ENCODE peak calls at places on chromosome 15, in five cellular contexts. A is smooth muscle cell of the brain vasculature; J is head of caudate nucleus; C is activated CD4-positive, alpha-beta T cell treated with anti-CD3 and anti-CD28 coated beads, Interleukin-2, amount 10 ng/mL, durations not matched to agents 7 days and 5 days; W is NCI-H1417. D is an unnamed sample.

GRCh38 chr15:100060276-100060926 is 281.4 kb downstream of the ADAMTS17 start:
- DNase-seq in A (no peak), J (no peak), C (no peak), W (no peak), D (peak; percentile 19)

GRCh38 chr15:63473007-63473748 is 31.2 kb upstream of the USP3 start:
- DNase-seq in A (no peak), J (no peak), C (peak; percentile 39), W (no peak), D (peak; percentile 69)

GRCh38 chr15:59247364-59247763 is 40.7 kb downstream of the LDHAL6B start:
- DNase-seq in A (peak; percentile 40), J (peak; percentile 73), C (peak; percentile 75), W (peak; percentile 56), D (peak; percentile 34)

GRCh38 chr15:91099616-91100560 is at the start of gene SV2B:
- DNase-seq in A (no peak), J (peak; percentile 76), C (peak; percentile 55), W (peak; percentile 87), D (peak; percentile 61)

GRCh38 chr15:63387741-63388468 is 6.3 kb upstream of the CA12 start:
- DNase-seq in A (no peak), J (no peak), C (no peak), W (no peak), D (no peak)

GRCh38 chr15:41564960-41565502 is 6.0 kb downstream of the TYRO3 start:
- DNase-seq in A (no peak), J (no peak), C (no peak), W (no peak), D (no peak)

GRCh38 chr15:64690578-64691296 is 84.7 kb downstream of the RBPMS2 start:
- DNase-seq in A (no peak), J (no peak), C (no peak), W (no peak), D (no peak)

GRCh38 chr15:97683816-97684215 is 276.7 kb upstream of the ARRDC4 start:
- DNase-seq in A (no peak), J (no peak), C (no peak), W (no peak), D (no peak)

GRCh38 chr15:68374346-68374745 is 57.6 kb downstream of the ITGA11 start:
- DNase-seq in A (no peak), J (no peak), C (no peak), W (no peak), D (no peak)

GRCh38 chr15:39828374-39828931 is 45.8 kb upstream of the FSIP1 start:
- DNase-seq in A (peak; percentile 61), J (peak; percentile 37), C (no peak), W (peak; percentile 18), D (peak; percentile 57)

GRCh38 chr15:39479916-39480315 is 101.0 kb upstream of the THBS1 start:
- DNase-seq in A (no peak), J (no peak), C (no peak), W (no peak), D (no peak)

GRCh38 chr15:92617197-92618037 is 38.2 kb downstream of the FAM174B start:
- DNase-seq in A (peak; percentile 82), J (no peak), C (no peak), W (peak; percentile 82), D (peak; percentile 87)

GRCh38 chr15:83571820-83572707 is 81.9 kb upstream of the ADAMTSL3 start:
- DNase-seq in A (peak; percentile 10), J (peak; percentile 52), C (no peak), W (no peak), D (no peak)

GRCh38 chr15:64232400-64232799 is 69.6 kb upstream of the PPIB start:
- DNase-seq in A (no peak), J (no peak), C (no peak), W (no peak), D (no peak)

GRCh38 chr15:46938169-46938568 is 779.1 kb upstream of the SEMA6D start:
- DNase-seq in A (no peak), J (no peak), C (no peak), W (no peak), D (no peak)

GRCh38 chr15:91031796-91032195 is 9.4 kb upstream of the VPS33B start:
- DNase-seq in A (no peak), J (no peak), C (no peak), W (no peak), D (no peak)

GRCh38 chr15:71332605-71333004 is 217.3 kb downstream of the THSD4 start:
- DNase-seq in A (no peak), J (no peak), C (no peak), W (no peak), D (no peak)

GRCh38 chr15:42143866-42144625 is 12.4 kb downstream of the PLA2G4F start:
- DNase-seq in A (no peak), J (no peak), C (no peak), W (no peak), D (no peak)

GRCh38 chr15:27679621-27680521 is 419.2 kb downstream of the OCA2 start:
- DNase-seq in A (peak; percentile 28), J (peak; percentile 20), C (no peak), W (peak; percentile 91), D (peak; percentile 96)

GRCh38 chr15:74961616-74962015 is 5.0 kb upstream of the RPP25 start:
- DNase-seq in A (no peak), J (no peak), C (no peak), W (no peak), D (no peak)

GRCh38 chr15:69390575-69390974 is 23.6 kb upstream of the KIF23 start:
- DNase-seq in A (no peak), J (no peak), C (no peak), W (no peak), D (no peak)

GRCh38 chr15:51706347-51706746 is 25.0 kb downstream of the SCG3 start:
- DNase-seq in A (no peak), J (no peak), C (no peak), W (no peak), D (no peak)

GRCh38 chr15:55348281-55348778 is 29.3 kb downstream of the PIGB start:
- DNase-seq in A (no peak), J (no peak), C (no peak), W (no peak), D (no peak)

GRCh38 chr15:64017591-64018163 is 28.6 kb downstream of the DAPK2 start:
- DNase-seq in A (no peak), J (no peak), C (no peak), W (no peak), D (no peak)

GRCh38 chr15:40238927-40239591 is at the start of gene PAK6:
- DNase-seq in A (no peak), J (peak; percentile 66), C (peak; percentile 22), W (peak; percentile 66), D (peak; percentile 33)

GRCh38 chr15:81155375-81156218 is 21.5 kb downstream of the CFAP161 start:
- DNase-seq in A (no peak), J (no peak), C (peak; percentile 30), W (peak; percentile 16), D (peak; percentile 7)

GRCh38 chr15:92306662-92307061 is 87.0 kb upstream of the ST8SIA2 start:
- DNase-seq in A (no peak), J (no peak), C (no peak), W (peak; percentile 11), D (no peak)

GRCh38 chr15:50051811-50052419 is 67.1 kb downstream of the ATP8B4 start:
- DNase-seq in A (peak; percentile 50), J (peak; percentile 68), C (peak; percentile 24), W (peak; percentile 21), D (peak; percentile 5)

GRCh38 chr15:65856821-65857455 is 12.4 kb upstream of the RAB11A start:
- DNase-seq in A (no peak), J (peak; percentile 73), C (peak; percentile 89), W (peak; percentile 32), D (peak; percentile 14)